ENCODE peak calls at places on chromosomes 13 and 19, in five cellular contexts. G, F, Q, E and R are unnamed samples.

GRCh38 chr13:107104631-107105030 is 536.7 kb upstream of the ARGLU1 start:
- DNase-seq in Q (no peak), F (no peak), E (no peak), G (peak; percentile 54), R (peak; percentile 61)

GRCh38 chr13:51590966-51591627 is 6.8 kb downstream of the WDFY2 start:
- DNase-seq in Q (no peak), E (peak; percentile 30), F (peak; percentile 41), G (peak; percentile 79), R (peak; percentile 80)

GRCh38 chr19:52492201-52492960 is 35.1 kb upstream of the ZNF808 start:
- DNase-seq in G (no peak), F (no peak), Q (no peak), E (no peak), R (no peak)

GRCh38 chr13:79637086-79637763 is 156.3 kb downstream of the NDFIP2 start:
- DNase-seq in G (peak; percentile 11), E (peak; percentile 76), Q (no peak), F (peak; percentile 38), R (peak; percentile 9)

GRCh38 chr13:110322126-110322827 is 15.2 kb downstream of the COL4A2 start:
- DNase-seq in F (no peak), E (no peak), Q (no peak), G (no peak), R (no peak)

GRCh38 chr13:33280923-33281322 is 4.6 kb downstream of the STARD13 start:
- DNase-seq in E (no peak), F (no peak), G (no peak), Q (no peak), R (no peak)

GRCh38 chr13:111389621-111390521 is 69.4 kb downstream of the TEX29 start:
- DNase-seq in G (no peak), Q (no peak), E (no peak), F (peak; percentile 21), R (no peak)

GRCh38 chr19:45352471-45352870 is 11.9 kb downstream of the KLC3 start:
- DNase-seq in F (no peak), G (no peak), Q (no peak), E (no peak), R (no peak)

GRCh38 chr13:110269509-110270185 is 37.3 kb downstream of the COL4A1 start:
- DNase-seq in G (no peak), Q (no peak), E (no peak), F (no peak), R (no peak)

GRCh38 chr19:47436712-47437401 is 17.5 kb upstream of the MEIS3 start:
- DNase-seq in E (peak; percentile 74), G (no peak), Q (peak; percentile 85), F (peak; percentile 91), R (peak; percentile 30)

GRCh38 chr13:100537486-100537885 is 51.1 kb downstream of the GGACT start:
- DNase-seq in F (no peak), E (no peak), G (no peak), Q (no peak), R (no peak)

GRCh38 chr13:32134991-32135390 is 103.4 kb downstream of the FRY start:
- DNase-seq in G (no peak), F (no peak), Q (no peak), E (no peak), R (peak; percentile 41)

GRCh38 chr13:48783181-48783630 is 129.5 kb downstream of the CYSLTR2 start:
- DNase-seq in E (peak; percentile 62), G (peak; percentile 85), Q (peak; percentile 69), F (peak; percentile 70), R (peak; percentile 100)

GRCh38 chr13:98214008-98214643 is 37.1 kb upstream of the RNF113B start:
- DNase-seq in Q (no peak), E (peak; percentile 26), G (peak; percentile 83), F (no peak), R (peak; percentile 86)

GRCh38 chr19:15544283-15544682 is 36.0 kb downstream of the CYP4F22 start:
- DNase-seq in Q (no peak), G (no peak), F (no peak), E (no peak), R (no peak)

GRCh38 chr13:34310539-34310938 is 492.6 kb downstream of the RFC3 start:
- DNase-seq in Q (no peak), F (no peak), G (no peak), E (no peak), R (no peak)

GRCh38 chr13:46756977-46757376 is 40.0 kb downstream of the ESD start:
- DNase-seq in F (no peak), E (no peak), Q (no peak), G (no peak), R (peak; percentile 63)

GRCh38 chr13:107254392-107254791 is 686.5 kb upstream of the ARGLU1 start:
- DNase-seq in Q (no peak), G (no peak), F (no peak), E (no peak), R (no peak)

GRCh38 chr13:75635101-75635620 is 969 bp upstream of the LMO7 start:
- DNase-seq in G (no peak), F (no peak), Q (no peak), E (no peak), R (peak; percentile 39)

GRCh38 chr13:66367356-66367755 is 862.8 kb downstream of the PCDH9 start:
- DNase-seq in E (no peak), G (no peak), F (no peak), Q (no peak), R (no peak)

GRCh38 chr13:30810261-30810701 is 74.9 kb downstream of the ALOX5AP start:
- DNase-seq in Q (no peak), F (no peak), G (no peak), E (no peak), R (no peak)

GRCh38 chr13:22064854-22065646 is 394.2 kb downstream of the FGF9 start:
- DNase-seq in F (no peak), E (no peak), G (no peak), Q (no peak), R (no peak)

GRCh38 chr13:48818495-48818961 is 157.2 kb upstream of the FNDC3A start:
- DNase-seq in G (peak; percentile 96), F (no peak), Q (no peak), E (no peak), R (peak; percentile 97)

GRCh38 chr19:50475736-50476223 is 527 bp upstream of the EMC10 start:
- DNase-seq in F (no peak), G (no peak), E (no peak), Q (no peak), R (no peak)

GRCh38 chr13:33119022-33119735 is 103.0 kb downstream of the KL start:
- DNase-seq in E (no peak), G (peak; percentile 74), F (no peak), Q (no peak), R (peak; percentile 75)

GRCh38 chr19:54312436-54313362 is at the start of gene LILRA5:
- DNase-seq in G (no peak), F (no peak), E (peak; percentile 19), Q (no peak), R (no peak)

GRCh38 chr19:16096281-16096855 is 15.3 kb upstream of the RAB8A start:
- DNase-seq in E (no peak), F (no peak), G (no peak), Q (no peak), R (no peak)

GRCh38 chr19:36672368-36672767 is 5.7 kb upstream of the ZNF461 start:
- DNase-seq in Q (no peak), G (no peak), F (no peak), E (no peak), R (no peak)
- H3K9me3 ChIP-seq in Q (peaks cover 9% of the 10 kb centered on the region), G (peaks cover 3% of the 10 kb centered on the region), F (peaks cover 32% of the 10 kb centered on the region), E (peaks cover 94% of the 10 kb centered on the region), R (no peaks in the 10 kb centered on the region)

GRCh38 chr13:105341758-105342157 is 1193.7 kb downstream of the EFNB2 start:
- DNase-seq in Q (no peak), F (no peak), E (no peak), G (no peak), R (no peak)

GRCh38 chr13:105341256-105341655 is 1194.2 kb downstream of the EFNB2 start:
- DNase-seq in Q (no peak), F (no peak), E (no peak), G (no peak), R (no peak)

GRCh38 chr13:105345116-105345515 is 1190.3 kb downstream of the EFNB2 start:
- DNase-seq in Q (no peak), F (no peak), E (no peak), G (no peak), R (no peak)

GRCh38 chr13:105342421-105342820 is 1193.0 kb downstream of the EFNB2 start:
- DNase-seq in F (no peak), Q (no peak), G (peak; percentile 34), E (no peak), R (no peak)

DNA sequence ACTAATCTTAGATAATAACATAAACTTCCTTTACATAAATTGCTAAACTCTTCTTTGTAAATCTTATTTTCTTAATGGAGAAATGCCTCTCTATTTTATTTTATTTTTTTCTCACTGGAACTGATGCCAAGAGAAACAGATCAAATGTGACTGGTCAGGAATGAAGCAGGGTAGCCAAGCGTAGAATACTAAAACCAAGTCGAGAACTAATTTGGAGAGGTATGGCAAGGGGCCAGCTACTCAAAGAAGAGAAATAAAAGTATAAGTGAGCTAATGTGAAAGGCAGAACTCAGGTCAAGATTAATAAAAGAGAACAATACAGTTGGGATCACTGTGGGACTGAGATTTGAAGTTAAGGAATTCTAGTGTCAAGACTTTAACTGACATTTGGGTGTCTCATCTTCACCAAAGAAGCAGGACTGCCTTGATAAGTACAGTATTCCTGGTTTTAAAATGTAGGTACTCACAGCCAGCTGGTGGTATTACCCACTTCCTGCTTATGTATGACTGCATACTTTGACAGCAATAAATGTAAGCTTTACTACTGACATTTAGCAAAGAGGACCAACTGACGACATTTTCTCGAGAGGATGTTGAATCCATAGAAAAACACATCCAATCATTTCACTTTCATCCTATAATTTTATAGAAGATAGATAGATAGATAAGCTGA is 1192.2 kb downstream of the EFNB2 start:
- DNase-seq in E (no peak), G (peak; percentile 70), F (no peak), Q (no peak), R (peak; percentile 42)
- H3K9me3 ChIP-seq in E (no peaks in the 10 kb centered on the region), G (peaks cover 3% of the 10 kb centered on the region), F (no peaks in the 10 kb centered on the region), Q (no peaks in the 10 kb centered on the region), R (no peaks in the 10 kb centered on the region)

DNA sequence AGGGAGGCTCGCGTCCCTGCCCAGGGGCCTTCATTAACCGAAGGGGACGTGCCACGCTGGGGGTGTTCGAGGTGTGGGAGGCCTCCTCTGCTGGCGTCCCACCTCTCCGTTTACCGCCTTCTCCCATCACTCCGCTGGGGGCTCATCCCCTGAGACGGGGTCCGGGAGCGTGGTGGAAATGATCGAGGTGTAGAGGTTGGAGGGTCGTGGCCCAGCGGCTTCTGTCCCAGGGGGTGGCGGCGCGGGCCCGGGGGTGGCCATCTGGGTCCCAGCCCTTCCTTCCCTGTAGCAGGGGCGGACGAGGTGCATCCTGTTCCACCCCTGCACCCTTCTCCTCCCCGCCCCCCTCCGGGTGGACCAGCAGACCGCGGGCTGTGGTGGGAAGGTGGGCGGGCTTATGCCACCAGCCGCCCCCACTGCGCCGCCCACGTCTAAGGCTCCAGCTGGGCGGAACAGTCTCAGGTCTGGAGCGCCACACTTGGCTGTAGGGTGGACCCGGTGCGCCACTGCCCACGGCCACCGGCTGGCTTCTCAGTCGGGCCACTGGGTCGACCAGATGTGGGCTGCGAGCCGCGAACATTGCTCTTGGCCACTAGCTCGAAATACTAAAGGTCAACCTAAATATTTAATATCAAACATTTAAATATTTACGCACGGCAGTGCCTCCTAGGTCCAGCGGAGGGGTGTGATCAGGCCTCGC is 69.5 kb downstream of the ZNF723 start:
- DNase-seq in Q (no peak), G (no peak), E (no peak), F (no peak), R (no peak)
- H3K9me3 ChIP-seq in Q (peaks cover 25% of the 10 kb centered on the region), G (peaks cover 11% of the 10 kb centered on the region), E (peaks cover 95% of the 10 kb centered on the region), F (peaks cover 52% of the 10 kb centered on the region), R (no peaks in the 10 kb centered on the region)

GRCh38 chr19:37009871-37010270 is 68.4 kb upstream of the ZNF420 start:
- DNase-seq in F (no peak), Q (no peak), E (no peak), G (no peak), R (no peak)
- H3K9me3 ChIP-seq in F (peaks cover 73% of the 10 kb centered on the region), Q (peaks cover 31% of the 10 kb centered on the region), E (peaks cover 93% of the 10 kb centered on the region), G (peaks cover 34% of the 10 kb centered on the region), R (no peaks in the 10 kb centered on the region)